ENCODE peak calls at places on chromosomes 7 and 10, in four cellular contexts. One of them, this sample, is unnamed.

GRCh38 chr7:20021834-20022233 is 195.3 kb downstream of the MACC1 start:
- DNase-seq in Peyer's patch: no peak
- DNase-seq in HCT116: no peak
- DNase-seq in adrenal gland: no peak
- DNase-seq in this sample: no peak

GRCh38 chr7:23628370-23628769 is 31.2 kb downstream of the CCDC126 start:
- DNase-seq in adrenal gland: no peak
- DNase-seq in HCT116: no peak
- DNase-seq in Peyer's patch: no peak
- DNase-seq in this sample: no peak

GRCh38 chr7:2626498-2627117 is 5.2 kb upstream of the TTYH3 start:
- DNase-seq in Peyer's patch: no peak
- DNase-seq in adrenal gland: peak
- DNase-seq in HCT116: no peak
- DNase-seq in this sample: no peak

GRCh38 chr7:91182819-91183405 is 81.3 kb upstream of the FZD1 start:
- DNase-seq in adrenal gland: no peak
- DNase-seq in Peyer's patch: no peak
- DNase-seq in HCT116: no peak
- DNase-seq in this sample: peak

GRCh38 chr10:106795619-106796018 is 368.9 kb downstream of the SORCS1 start:
- DNase-seq in Peyer's patch: no peak
- DNase-seq in adrenal gland: peak
- DNase-seq in HCT116: no peak
- DNase-seq in this sample: no peak

GRCh38 chr7:3888096-3888495 is 587.0 kb downstream of the SDK1 start:
- DNase-seq in adrenal gland: no peak
- DNase-seq in HCT116: no peak
- DNase-seq in Peyer's patch: no peak
- DNase-seq in this sample: no peak

GRCh38 chr10:28668363-28669226 is 8.7 kb upstream of the BAMBI start:
- DNase-seq in adrenal gland: peak
- DNase-seq in HCT116: no peak
- DNase-seq in Peyer's patch: peak
- DNase-seq in this sample: no peak

GRCh38 chr10:70759769-70760168 is 25.4 kb downstream of the TBATA start:
- DNase-seq in HCT116: no peak
- DNase-seq in Peyer's patch: peak
- DNase-seq in adrenal gland: no peak
- DNase-seq in this sample: no peak

GRCh38 chr7:1457949-1458675 is 1.2 kb downstream of the MICALL2 start:
- DNase-seq in Peyer's patch: no peak
- DNase-seq in adrenal gland: peak
- DNase-seq in HCT116: no peak
- DNase-seq in this sample: no peak

GRCh38 chr7:30168800-30169584 is 34.2 kb downstream of the MTURN start:
- DNase-seq in HCT116: no peak
- DNase-seq in Peyer's patch: no peak
- DNase-seq in adrenal gland: peak
- DNase-seq in this sample: peak

GRCh38 chr7:159119026-159119741 is 25.5 kb downstream of the VIPR2 start:
- DNase-seq in adrenal gland: no peak
- DNase-seq in HCT116: no peak
- DNase-seq in Peyer's patch: peak
- DNase-seq in this sample: no peak

GRCh38 chr10:75197906-75198305 is 12.7 kb upstream of the VDAC2 start:
- DNase-seq in HCT116: no peak
- DNase-seq in Peyer's patch: no peak
- DNase-seq in adrenal gland: peak
- DNase-seq in this sample: no peak

DNA sequence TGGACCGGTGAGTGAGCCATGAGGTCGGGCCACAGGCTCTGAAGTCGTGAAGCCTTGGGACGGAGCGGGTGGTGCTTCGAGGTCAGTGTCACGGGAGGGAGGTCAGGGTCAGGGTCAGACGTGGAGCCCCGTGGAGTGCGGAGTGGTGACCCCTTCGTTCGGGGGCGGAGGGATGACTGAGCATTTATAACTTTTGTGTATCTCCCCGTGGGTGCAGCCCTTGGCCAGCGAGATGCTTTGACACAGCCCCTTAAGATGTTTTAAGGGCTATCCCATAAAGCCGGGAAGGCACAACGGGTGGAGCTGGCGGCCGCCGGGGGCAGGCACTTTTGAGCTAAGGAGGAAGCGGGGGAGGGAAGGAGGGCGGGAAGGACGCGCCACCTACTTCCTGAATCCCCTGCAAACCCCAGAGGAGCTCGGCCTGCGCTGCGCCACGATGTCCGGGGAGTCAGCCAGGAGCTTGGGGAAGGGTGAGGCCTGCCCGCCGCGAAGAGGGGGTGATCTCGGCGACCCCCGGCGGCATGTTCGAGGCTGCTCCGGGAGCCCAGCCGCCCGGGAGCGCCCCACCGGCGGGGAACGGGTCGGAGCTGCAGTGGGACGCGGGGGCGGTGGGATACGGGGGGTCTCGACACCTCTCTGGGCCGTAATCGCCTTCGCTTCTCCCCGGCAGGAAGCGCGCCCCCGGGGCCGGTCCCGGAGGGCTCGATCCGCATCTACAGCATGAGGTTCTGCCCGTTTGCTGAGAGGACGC is at the start of gene GSTO1:
- DNase-seq in HCT116: peak
- DNase-seq in adrenal gland: peak
- DNase-seq in Peyer's patch: peak
- DNase-seq in this sample: peak
- TF ChIP-seq POLR2A in HCT116: peak
- TF ChIP-seq POLR2A in adrenal gland: peak
- TF ChIP-seq POLR2A in Peyer's patch: peak
- TF ChIP-seq POLR2A in this sample: peak

GRCh38 chr10:86710987-86711236 is 42.6 kb downstream of the LDB3 start:
- DNase-seq in HCT116: no peak
- DNase-seq in adrenal gland: no peak
- DNase-seq in Peyer's patch: no peak
- DNase-seq in this sample: no peak
- TF ChIP-seq POLR2A in HCT116: no peak
- TF ChIP-seq POLR2A in adrenal gland: no peak
- TF ChIP-seq POLR2A in Peyer's patch: no peak
- TF ChIP-seq POLR2A in this sample: no peak

GRCh38 chr10:72691470-72692056 is 380 bp upstream of the MCU start:
- DNase-seq in adrenal gland: no peak
- DNase-seq in HCT116: peak
- DNase-seq in Peyer's patch: no peak
- DNase-seq in this sample: peak

GRCh38 chr10:72693599-72693915 is 1.6 kb downstream of the MCU start:
- DNase-seq in Peyer's patch: no peak
- DNase-seq in HCT116: no peak
- DNase-seq in adrenal gland: no peak
- DNase-seq in this sample: no peak

GRCh38 chr10:72694476-72695369 is 2.8 kb downstream of the MCU start:
- DNase-seq in adrenal gland: peak
- DNase-seq in Peyer's patch: no peak
- DNase-seq in HCT116: no peak
- DNase-seq in this sample: no peak

GRCh38 chr10:72692057-72692891 is at the start of gene MCU:
- DNase-seq in Peyer's patch: peak
- DNase-seq in adrenal gland: peak
- DNase-seq in HCT116: no peak
- DNase-seq in this sample: peak

GRCh38 chr10:72692897-72693598 is 1.1 kb downstream of the MCU start:
- DNase-seq in adrenal gland: no peak
- DNase-seq in HCT116: no peak
- DNase-seq in Peyer's patch: no peak
- DNase-seq in this sample: no peak
- TF ChIP-seq POLR2A in adrenal gland: no peak
- TF ChIP-seq POLR2A in HCT116: no peak
- TF ChIP-seq POLR2A in Peyer's patch: peak
- TF ChIP-seq POLR2A in this sample: no peak

GRCh38 chr10:67803588-67804394 is 34.2 kb downstream of the DNAJC12 start:
- DNase-seq in Peyer's patch: no peak
- DNase-seq in adrenal gland: no peak
- DNase-seq in HCT116: no peak
- DNase-seq in this sample: no peak

GRCh38 chr10:67812007-67812406 is 26.0 kb downstream of the DNAJC12 start:
- DNase-seq in Peyer's patch: no peak
- DNase-seq in adrenal gland: no peak
- DNase-seq in HCT116: no peak
- DNase-seq in this sample: no peak

GRCh38 chr10:67809107-67809506 is 28.9 kb downstream of the DNAJC12 start:
- DNase-seq in adrenal gland: no peak
- DNase-seq in HCT116: no peak
- DNase-seq in Peyer's patch: no peak
- DNase-seq in this sample: no peak

GRCh38 chr10:67804395-67804678 is 33.7 kb downstream of the DNAJC12 start:
- DNase-seq in adrenal gland: no peak
- DNase-seq in HCT116: no peak
- DNase-seq in Peyer's patch: no peak
- DNase-seq in this sample: no peak

DNA sequence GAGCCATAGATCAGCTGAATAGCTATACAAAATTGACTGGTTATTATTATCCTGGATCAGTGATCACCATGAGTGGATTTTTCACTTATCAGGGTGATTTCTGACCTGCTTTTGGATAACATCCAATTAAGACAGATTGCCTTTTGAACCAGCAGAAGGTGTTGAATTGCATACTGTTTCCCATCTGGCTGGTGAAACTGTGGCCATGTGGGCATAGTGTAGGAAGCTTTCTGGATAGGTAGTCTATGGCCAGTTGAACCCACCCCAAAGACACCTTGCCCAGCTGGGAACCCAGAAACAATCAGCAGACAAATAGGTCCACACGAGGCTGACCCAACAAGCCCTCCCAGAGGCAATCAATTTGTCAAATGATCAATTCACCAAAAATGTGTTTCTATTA is 29.3 kb downstream of the DNAJC12 start:
- DNase-seq in Peyer's patch: no peak
- DNase-seq in HCT116: no peak
- DNase-seq in adrenal gland: no peak
- DNase-seq in this sample: no peak
- TF ChIP-seq POLR2A in Peyer's patch: no peak
- TF ChIP-seq POLR2A in HCT116: no peak
- TF ChIP-seq POLR2A in adrenal gland: no peak
- TF ChIP-seq POLR2A in this sample: no peak

GRCh38 chr7:152462995-152463713 is 27.4 kb upstream of the KMT2C start:
- DNase-seq in Peyer's patch: no peak
- DNase-seq in HCT116: no peak
- DNase-seq in adrenal gland: peak
- DNase-seq in this sample: peak
- TF ChIP-seq POLR2A in Peyer's patch: peak
- TF ChIP-seq POLR2A in HCT116: no peak
- TF ChIP-seq POLR2A in adrenal gland: peak
- TF ChIP-seq POLR2A in this sample: peak

DNA sequence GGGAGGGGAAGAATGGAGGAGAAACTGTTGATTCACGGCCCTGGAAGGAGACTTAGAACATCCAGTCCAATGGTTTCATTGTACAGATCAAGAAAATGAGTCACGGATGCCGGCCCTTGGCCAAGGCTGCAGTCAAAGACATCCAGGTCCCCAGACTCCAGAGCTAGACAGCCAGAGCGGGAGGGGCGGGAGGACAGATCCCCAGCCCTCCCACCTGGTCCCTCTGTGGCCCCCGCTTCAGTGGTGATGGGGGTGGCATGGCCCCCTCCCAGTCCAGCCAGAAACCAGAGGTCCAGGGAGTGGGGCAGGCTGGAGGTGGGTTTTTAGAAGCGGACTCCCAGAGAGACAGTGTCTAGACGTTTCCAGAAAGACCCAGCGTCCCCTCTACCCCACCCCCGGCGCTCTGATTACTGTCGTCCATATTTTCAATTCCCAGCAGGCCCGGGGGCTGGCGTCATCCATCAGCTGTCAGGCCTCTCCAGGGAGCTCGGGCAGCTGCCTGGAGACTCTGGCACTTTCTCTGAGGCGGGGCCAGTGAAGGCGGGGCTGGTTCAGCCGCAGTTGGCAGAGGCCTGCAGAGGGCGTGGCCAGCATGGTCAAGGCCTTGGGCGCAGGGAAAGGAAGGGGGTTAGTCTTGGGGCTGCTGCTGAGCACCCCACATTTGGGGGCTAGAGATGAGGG is 8.0 kb upstream of the HSPB1 start:
- DNase-seq in HCT116: peak
- DNase-seq in adrenal gland: peak
- DNase-seq in Peyer's patch: peak
- DNase-seq in this sample: peak
- TF ChIP-seq POLR2A in HCT116: no peak
- TF ChIP-seq POLR2A in adrenal gland: peak
- TF ChIP-seq POLR2A in Peyer's patch: peak
- TF ChIP-seq POLR2A in this sample: peak

This sample was measured in H54.